ENCODE peak calls at places on chromosomes 16 and 17, in four cellular contexts. Q is stomach; P is HL-60; Y is CD4-positive, alpha-beta T cell. O is an unnamed sample.

GRCh38 chr17:78144146-78144719 is 2.0 kb upstream of the C17orf99 start:
- DNase-seq in P (peak; percentile 95), Q (peak; percentile 90), Y (no peak), O (peak; percentile 90)

GRCh38 chr16:80778707-80779106 is 25.7 kb downstream of the CDYL2 start:
- DNase-seq in P (no peak), Q (no peak), Y (no peak), O (no peak)

GRCh38 chr16:6528217-6528616 is 804.4 kb upstream of the RBFOX1 start:
- DNase-seq in Q (no peak), P (no peak), Y (no peak), O (no peak)

GRCh38 chr17:81401727-81402529 is 6.7 kb downstream of the BAHCC1 start:
- DNase-seq in Q (no peak), Y (no peak), P (no peak), O (no peak)

GRCh38 chr16:50196736-50197135 is 43.6 kb downstream of the TENT4B start:
- DNase-seq in P (no peak), Y (no peak), Q (no peak), O (no peak)

GRCh38 chr16:86240716-86241363 is 269.5 kb upstream of the FOXF1 start:
- DNase-seq in Y (no peak), P (no peak), Q (no peak), O (no peak)

GRCh38 chr16:11263737-11264136 is 5.4 kb downstream of the TNP2 start:
- DNase-seq in P (no peak), Y (no peak), Q (no peak), O (no peak)

GRCh38 chr17:78010759-78011158 is 52.3 kb downstream of the TNRC6C start:
- DNase-seq in Q (no peak), P (no peak), Y (no peak), O (no peak)

GRCh38 chr16:89822188-89823086 is 5.8 kb upstream of the SPIRE2 start:
- DNase-seq in P (no peak), Y (no peak), Q (no peak), O (peak; percentile 60)

GRCh38 chr17:75565066-75565465 is 22.5 kb upstream of the MYO15B start:
- DNase-seq in Y (no peak), Q (no peak), P (no peak), O (no peak)

GRCh38 chr17:47975189-47975814 is 4.4 kb downstream of the CDK5RAP3 start:
- DNase-seq in P (no peak), Y (no peak), Q (no peak), O (no peak)

GRCh38 chr17:52686140-52686539 is 527.6 kb upstream of the CA10 start:
- DNase-seq in Y (no peak), Q (no peak), P (no peak), O (no peak)

GRCh38 chr16:75996491-75996890 is 270.2 kb upstream of the CPHXL start:
- DNase-seq in P (no peak), Q (no peak), Y (no peak), O (no peak)

GRCh38 chr17:2412561-2413021 is 11.7 kb upstream of the MNT start:
- DNase-seq in Q (no peak), P (no peak), Y (no peak), O (no peak)

GRCh38 chr17:2102931-2103398 is 48.1 kb downstream of the HIC1 start:
- DNase-seq in Q (no peak), P (no peak), Y (no peak), O (no peak)

GRCh38 chr17:58809564-58809936 is 53.9 kb downstream of the PPM1E start:
- DNase-seq in Y (no peak), P (no peak), Q (no peak), O (no peak)

GRCh38 chr17:7548585-7549400 is at the start of gene TNFSF12:
- DNase-seq in Y (peak; percentile 23), Q (peak; percentile 55), P (no peak), O (peak; percentile 89)

GRCh38 chr17:64148017-64148631 is 18.2 kb upstream of the ERN1 start:
- DNase-seq in P (no peak), Y (no peak), Q (no peak), O (no peak)

GRCh38 chr16:50273382-50273690 is 7.0 kb downstream of the ADCY7 start:
- DNase-seq in Y (no peak), P (no peak), Q (no peak), O (peak; percentile 30)

GRCh38 chr17:3512512-3513171 is 36.8 kb downstream of the ASPA start:
- DNase-seq in Q (peak; percentile 49), Y (no peak), P (no peak), O (no peak)

GRCh38 chr17:31095239-31096105 is 695 bp downstream of the NF1 start:
- DNase-seq in Q (peak; percentile 40), P (peak; percentile 68), Y (peak; percentile 7), O (peak; percentile 62)

GRCh38 chr16:81466351-81466960 is 21.8 kb downstream of the CMIP start:
- DNase-seq in Q (no peak), Y (no peak), P (no peak), O (no peak)

GRCh38 chr17:74763565-74764387 is 12.4 kb downstream of the NAT9 start:
- DNase-seq in Q (no peak), P (no peak), Y (no peak), O (no peak)

GRCh38 chr16:2707368-2708289 is 12.4 kb downstream of the PRSS27 start:
- DNase-seq in P (no peak), Y (no peak), Q (no peak), O (no peak)

GRCh38 chr16:6605490-6605889 is 727.2 kb upstream of the RBFOX1 start:
- DNase-seq in P (no peak), Y (no peak), Q (no peak), O (no peak)

GRCh38 chr17:60231234-60231633 is 81.5 kb downstream of the CA4 start:
- DNase-seq in Q (no peak), P (no peak), Y (no peak), O (no peak)

GRCh38 chr17:75739174-75739573 is 17.9 kb downstream of the ITGB4 start:
- DNase-seq in Q (no peak), P (no peak), Y (no peak), O (no peak)

GRCh38 chr16:3857189-3858013 is 23.1 kb downstream of the CREBBP start:
- DNase-seq in P (peak; percentile 94), Q (no peak), Y (no peak), O (no peak)

GRCh38 chr16:73228649-73229048 is 180.7 kb upstream of the ZFHX3 start:
- DNase-seq in Y (no peak), P (no peak), Q (no peak), O (no peak)

GRCh38 chr16:72840591-72841381 is 207.1 kb downstream of the ZFHX3 start:
- DNase-seq in P (no peak), Q (no peak), Y (no peak), O (no peak)

GRCh38 chr17:60525347-60525623 is 757 bp downstream of the APPBP2 start:
- DNase-seq in P (no peak), Y (no peak), Q (no peak), O (no peak)

GRCh38 chr17:57704448-57704847 is 40.7 kb downstream of the CCDC182 start:
- DNase-seq in Q (no peak), Y (no peak), P (no peak), O (no peak)

GRCh38 chr17:31604936-31605335 is 213.5 kb downstream of the RAB11FIP4 start:
- DNase-seq in Q (no peak), Y (no peak), P (no peak), O (no peak)

GRCh38 chr16:82636958-82637357 is 10.2 kb downstream of the CDH13 start:
- DNase-seq in P (no peak), Q (no peak), Y (no peak), O (no peak)

GRCh38 chr17:60615840-60616239 is 15.8 kb downstream of the PPM1D start:
- DNase-seq in P (no peak), Y (no peak), Q (no peak), O (no peak)

GRCh38 chr16:2019919-2020831 is 590 bp downstream of the NPW start:
- DNase-seq in P (no peak), Q (no peak), Y (no peak), O (peak; percentile 79)

GRCh38 chr17:4532860-4533521 is 22.2 kb downstream of the MYBBP1A start:
- DNase-seq in P (no peak), Y (no peak), Q (no peak), O (no peak)

GRCh38 chr17:4534515-4534914 is 20.7 kb downstream of the MYBBP1A start:
- DNase-seq in P (no peak), Q (no peak), Y (no peak), O (no peak)

GRCh38 chr17:4531988-4532736 is 23.0 kb downstream of the MYBBP1A start:
- DNase-seq in P (no peak), Q (no peak), Y (no peak), O (no peak)

GRCh38 chr17:4534928-4535666 is 20.1 kb downstream of the MYBBP1A start:
- DNase-seq in Q (no peak), Y (no peak), P (no peak), O (no peak)

DNA sequence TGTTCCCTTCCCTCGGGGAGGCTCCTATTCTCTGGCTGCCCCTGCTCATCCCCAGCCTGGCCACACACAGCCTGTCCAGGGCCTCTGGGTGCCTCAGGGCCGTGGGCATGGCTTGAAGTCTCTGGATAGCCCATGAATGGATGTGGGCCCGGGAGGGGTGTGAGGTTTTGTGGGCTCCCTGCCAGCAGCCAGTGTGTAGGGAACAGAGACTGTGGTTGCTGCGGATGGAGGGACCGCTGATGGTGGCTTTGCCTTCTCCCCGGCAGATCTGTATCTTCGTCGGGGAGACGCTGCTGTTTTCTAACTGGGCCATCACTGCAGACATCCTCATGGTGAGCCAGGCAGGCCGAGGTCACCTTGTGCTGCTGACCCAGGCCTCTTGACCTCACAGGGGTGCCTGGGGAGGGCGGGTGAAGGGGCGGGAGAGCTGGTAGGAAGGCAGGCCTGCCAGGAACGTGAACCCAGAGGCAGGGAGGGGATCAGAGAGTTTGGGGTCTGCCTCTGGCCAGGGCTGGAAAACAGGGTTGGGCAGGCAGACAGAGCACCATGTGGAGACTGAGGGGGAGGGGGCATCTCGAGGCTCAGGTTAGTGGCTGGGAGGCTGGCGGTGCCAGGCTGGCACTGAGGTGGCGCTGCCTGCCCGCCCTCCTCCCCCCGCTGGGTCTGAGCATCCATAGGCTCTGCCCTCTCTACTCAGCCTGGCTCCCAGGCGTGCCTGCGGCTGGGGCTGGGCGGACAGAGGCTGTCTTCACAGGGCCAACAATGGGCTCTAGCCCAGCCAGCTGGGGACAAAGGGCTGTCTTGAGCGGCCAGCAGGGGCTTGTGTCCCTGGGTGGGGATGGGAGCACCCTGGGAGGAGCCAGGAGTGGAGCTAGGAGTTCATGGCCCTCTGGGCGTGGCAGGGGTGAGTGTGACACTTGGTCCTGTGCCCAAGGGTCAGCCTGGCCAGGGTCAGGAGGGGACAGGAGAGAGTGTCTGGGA is 21.4 kb downstream of the MYBBP1A start:
- DNase-seq in Y (no peak), Q (peak; percentile 76), P (no peak), O (no peak)
- H3K27ac ChIP-seq in Y (no peak overlapping the region), Q (peak overlapping the region; percentile 74), P (no peak overlapping the region), O (peak overlapping the region; percentile 61)

GRCh38 chr16:12425134-12425941 is 378.3 kb downstream of the CPPED1 start:
- DNase-seq in P (no peak), Y (no peak), Q (no peak), O (no peak)
- H3K27ac ChIP-seq in P (no peak overlapping the region), Y (no peak overlapping the region), Q (no peak overlapping the region), O (no peak overlapping the region)

DNA sequence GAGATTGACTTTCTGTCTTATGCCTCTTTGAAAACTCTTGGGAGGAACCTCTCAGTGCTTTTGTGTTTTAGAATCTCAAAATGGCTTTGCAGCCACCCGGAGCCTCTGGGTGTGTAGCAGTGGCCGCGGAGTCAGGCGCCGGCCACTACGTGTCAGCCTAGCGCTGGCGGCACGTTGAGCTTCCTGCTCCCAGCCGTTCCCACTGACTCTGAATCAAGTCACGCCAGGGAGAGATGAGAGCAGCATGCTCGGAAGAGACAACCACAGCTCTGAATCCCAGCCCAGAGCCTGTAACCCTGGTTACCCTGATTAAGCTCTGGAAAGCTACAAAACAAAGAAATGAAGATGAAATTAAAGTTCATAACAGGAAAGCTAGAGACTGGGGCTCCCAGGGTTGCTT is 97.4 kb upstream of the CACNG5 start:
- DNase-seq in P (no peak), Q (no peak), Y (no peak), O (no peak)
- H3K27ac ChIP-seq in P (no peak overlapping the region), Q (no peak overlapping the region), Y (no peak overlapping the region), O (no peak overlapping the region)

GRCh38 chr16:8713635-8714097 is 39.2 kb downstream of the ABAT start:
- DNase-seq in Y (no peak), P (no peak), Q (no peak), O (no peak)
- H3K27ac ChIP-seq in Y (no peak overlapping the region), P (no peak overlapping the region), Q (no peak overlapping the region), O (no peak overlapping the region)